ENCODE peak calls at places on chromosomes 5 and 9, in five cellular contexts. One of them, this sample, is unnamed.

GRCh38 chr5:109682383-109682782 is 7.3 kb upstream of the MAN2A1 start:
- DNase-seq in naive thymus-derived CD8-positive, alpha-beta T cell: no peak
- DNase-seq in GDM1: no peak
- DNase-seq in NCI-H774: no peak
- DNase-seq in neural crest cell: no peak
- DNase-seq in this sample: no peak

GRCh38 chr5:9251379-9251980 is 294.4 kb downstream of the SEMA5A start:
- DNase-seq in naive thymus-derived CD8-positive, alpha-beta T cell: no peak
- DNase-seq in GDM1: no peak
- DNase-seq in NCI-H774: no peak
- DNase-seq in neural crest cell: no peak
- DNase-seq in this sample: no peak

GRCh38 chr5:72281764-72282499 is 38.1 kb downstream of the MRPS27 start:
- DNase-seq in naive thymus-derived CD8-positive, alpha-beta T cell: no peak
- DNase-seq in GDM1: no peak
- DNase-seq in NCI-H774: no peak
- DNase-seq in neural crest cell: no peak
- DNase-seq in this sample: no peak

GRCh38 chr9:98450486-98450885 is 195.0 kb upstream of the TBC1D2 start:
- DNase-seq in naive thymus-derived CD8-positive, alpha-beta T cell: no peak
- DNase-seq in GDM1: no peak
- DNase-seq in NCI-H774: no peak
- DNase-seq in neural crest cell: no peak
- DNase-seq in this sample: no peak

GRCh38 chr5:158166424-158166823 is 307.5 kb upstream of the CLINT1 start:
- DNase-seq in naive thymus-derived CD8-positive, alpha-beta T cell: no peak
- DNase-seq in GDM1: no peak
- DNase-seq in NCI-H774: no peak
- DNase-seq in neural crest cell: no peak
- DNase-seq in this sample: no peak

GRCh38 chr5:50553560-50553984 is 112.5 kb upstream of the EMB start:
- DNase-seq in naive thymus-derived CD8-positive, alpha-beta T cell: no peak
- DNase-seq in GDM1: no peak
- DNase-seq in NCI-H774: no peak
- DNase-seq in neural crest cell: no peak
- DNase-seq in this sample: peak

GRCh38 chr5:13640270-13640669 is 304.2 kb downstream of the DNAH5 start:
- DNase-seq in naive thymus-derived CD8-positive, alpha-beta T cell: no peak
- DNase-seq in GDM1: no peak
- DNase-seq in NCI-H774: no peak
- DNase-seq in neural crest cell: no peak
- DNase-seq in this sample: no peak

GRCh38 chr9:115043632-115044031 is 74.3 kb downstream of the TNC start:
- DNase-seq in naive thymus-derived CD8-positive, alpha-beta T cell: no peak
- DNase-seq in GDM1: no peak
- DNase-seq in NCI-H774: no peak
- DNase-seq in neural crest cell: no peak
- DNase-seq in this sample: no peak

GRCh38 chr9:5846501-5846921 is 13.6 kb upstream of the ERMP1 start:
- DNase-seq in naive thymus-derived CD8-positive, alpha-beta T cell: no peak
- DNase-seq in GDM1: no peak
- DNase-seq in NCI-H774: no peak
- DNase-seq in neural crest cell: no peak
- DNase-seq in this sample: no peak

GRCh38 chr5:158543539-158544387 is 556.0 kb downstream of the EBF1 start:
- DNase-seq in naive thymus-derived CD8-positive, alpha-beta T cell: no peak
- DNase-seq in GDM1: no peak
- DNase-seq in NCI-H774: no peak
- DNase-seq in neural crest cell: no peak
- DNase-seq in this sample: no peak

GRCh38 chr9:128026255-128027165 is 40.6 kb downstream of the NAIF1 start:
- DNase-seq in naive thymus-derived CD8-positive, alpha-beta T cell: peak
- DNase-seq in GDM1: peak
- DNase-seq in NCI-H774: no peak
- DNase-seq in neural crest cell: no peak
- DNase-seq in this sample: no peak

GRCh38 chr5:135085133-135085935 is 51.3 kb upstream of the PITX1 start:
- DNase-seq in naive thymus-derived CD8-positive, alpha-beta T cell: no peak
- DNase-seq in GDM1: no peak
- DNase-seq in NCI-H774: no peak
- DNase-seq in neural crest cell: no peak
- DNase-seq in this sample: no peak

GRCh38 chr9:123081824-123082223 is 48.4 kb downstream of the GPR21 start:
- DNase-seq in naive thymus-derived CD8-positive, alpha-beta T cell: no peak
- DNase-seq in GDM1: no peak
- DNase-seq in NCI-H774: peak
- DNase-seq in neural crest cell: peak
- DNase-seq in this sample: peak

GRCh38 chr9:4504250-4504649 is 14.0 kb downstream of the SLC1A1 start:
- DNase-seq in naive thymus-derived CD8-positive, alpha-beta T cell: no peak
- DNase-seq in GDM1: no peak
- DNase-seq in NCI-H774: no peak
- DNase-seq in neural crest cell: no peak
- DNase-seq in this sample: no peak

GRCh38 chr5:159104058-159104651 is 4.4 kb upstream of the EBF1 start:
- DNase-seq in naive thymus-derived CD8-positive, alpha-beta T cell: no peak
- DNase-seq in GDM1: no peak
- DNase-seq in NCI-H774: no peak
- DNase-seq in neural crest cell: no peak
- DNase-seq in this sample: no peak

GRCh38 chr9:70043689-70044449 is at the start of gene MAMDC2:
- DNase-seq in naive thymus-derived CD8-positive, alpha-beta T cell: no peak
- DNase-seq in GDM1: no peak
- DNase-seq in NCI-H774: no peak
- DNase-seq in neural crest cell: peak
- DNase-seq in this sample: peak

GRCh38 chr9:18890372-18890771 is 142.6 kb downstream of the SAXO1 start:
- DNase-seq in naive thymus-derived CD8-positive, alpha-beta T cell: no peak
- DNase-seq in GDM1: no peak
- DNase-seq in NCI-H774: no peak
- DNase-seq in neural crest cell: no peak
- DNase-seq in this sample: no peak

GRCh38 chr5:5781335-5781734 is 358.9 kb downstream of the ICE1 start:
- DNase-seq in naive thymus-derived CD8-positive, alpha-beta T cell: no peak
- DNase-seq in GDM1: no peak
- DNase-seq in NCI-H774: no peak
- DNase-seq in neural crest cell: no peak
- DNase-seq in this sample: no peak

GRCh38 chr5:57298985-57299491 is 125.2 kb downstream of the GPBP1 start:
- DNase-seq in naive thymus-derived CD8-positive, alpha-beta T cell: no peak
- DNase-seq in GDM1: peak
- DNase-seq in NCI-H774: peak
- DNase-seq in neural crest cell: peak
- DNase-seq in this sample: peak

GRCh38 chr5:181186022-181186421 is 19.0 kb downstream of the TRIM7 start:
- DNase-seq in naive thymus-derived CD8-positive, alpha-beta T cell: no peak
- DNase-seq in GDM1: no peak
- DNase-seq in NCI-H774: no peak
- DNase-seq in neural crest cell: no peak
- DNase-seq in this sample: no peak

GRCh38 chr5:180791611-180792213 is 10.9 kb downstream of the MGAT1 start:
- DNase-seq in naive thymus-derived CD8-positive, alpha-beta T cell: no peak
- DNase-seq in GDM1: no peak
- DNase-seq in NCI-H774: no peak
- DNase-seq in neural crest cell: no peak
- DNase-seq in this sample: no peak

GRCh38 chr9:116058421-116058820 is 95.2 kb upstream of the PAPPA start:
- DNase-seq in naive thymus-derived CD8-positive, alpha-beta T cell: no peak
- DNase-seq in GDM1: no peak
- DNase-seq in NCI-H774: no peak
- DNase-seq in neural crest cell: no peak
- DNase-seq in this sample: no peak

GRCh38 chr5:18394154-18394804 is 760.0 kb downstream of the TAF11L14 start:
- DNase-seq in naive thymus-derived CD8-positive, alpha-beta T cell: no peak
- DNase-seq in GDM1: no peak
- DNase-seq in NCI-H774: peak
- DNase-seq in neural crest cell: peak
- DNase-seq in this sample: peak

GRCh38 chr9:125768803-125769202 is 21.6 kb downstream of the PBX3 start:
- DNase-seq in naive thymus-derived CD8-positive, alpha-beta T cell: no peak
- DNase-seq in GDM1: no peak
- DNase-seq in NCI-H774: no peak
- DNase-seq in neural crest cell: no peak
- DNase-seq in this sample: no peak

GRCh38 chr5:95788493-95788892 is 34.0 kb downstream of the GLRX start:
- DNase-seq in naive thymus-derived CD8-positive, alpha-beta T cell: no peak
- DNase-seq in GDM1: no peak
- DNase-seq in NCI-H774: no peak
- DNase-seq in neural crest cell: no peak
- DNase-seq in this sample: no peak

GRCh38 chr9:34400275-34400674 is 23.6 kb upstream of the MYORG start:
- DNase-seq in naive thymus-derived CD8-positive, alpha-beta T cell: no peak
- DNase-seq in GDM1: no peak
- DNase-seq in NCI-H774: no peak
- DNase-seq in neural crest cell: no peak
- DNase-seq in this sample: no peak

GRCh38 chr5:133967715-133968056 is 739 bp downstream of the C5orf15 start:
- DNase-seq in naive thymus-derived CD8-positive, alpha-beta T cell: no peak
- DNase-seq in GDM1: no peak
- DNase-seq in NCI-H774: no peak
- DNase-seq in neural crest cell: no peak
- DNase-seq in this sample: no peak

GRCh38 chr9:93959739-93960154 is 4.6 kb upstream of the BARX1 start:
- DNase-seq in naive thymus-derived CD8-positive, alpha-beta T cell: no peak
- DNase-seq in GDM1: no peak
- DNase-seq in NCI-H774: no peak
- DNase-seq in neural crest cell: no peak
- DNase-seq in this sample: no peak

GRCh38 chr5:79792518-79792917 is 102.9 kb downstream of the CMYA5 start:
- DNase-seq in naive thymus-derived CD8-positive, alpha-beta T cell: no peak
- DNase-seq in GDM1: no peak
- DNase-seq in NCI-H774: no peak
- DNase-seq in neural crest cell: no peak
- DNase-seq in this sample: no peak

GRCh38 chr5:42268630-42269029 is 154.6 kb upstream of the GHR start:
- DNase-seq in naive thymus-derived CD8-positive, alpha-beta T cell: no peak
- DNase-seq in GDM1: peak
- DNase-seq in NCI-H774: no peak
- DNase-seq in neural crest cell: no peak
- DNase-seq in this sample: no peak

GRCh38 chr5:157273131-157273556 is 7.2 kb downstream of the CYFIP2 start:
- DNase-seq in naive thymus-derived CD8-positive, alpha-beta T cell: no peak
- DNase-seq in GDM1: no peak
- DNase-seq in NCI-H774: no peak
- DNase-seq in neural crest cell: no peak
- DNase-seq in this sample: no peak

This sample was measured in HAP-1.